ENCODE peak calls at places on chromosomes 7 and 10, in ten cellular contexts. C is stomach; S is GM23248; Q is H9; R is activated CD4-positive, alpha-beta T cell treated with anti-CD3 and anti-CD28 coated beads, Interleukin-2, amount 10 ng/mL, durations not matched to agents 7 days and 5 days; D is stimulated activated CD8-positive, alpha-beta memory T cell treated with anti-CD3 and anti-CD28 coated beads, Interleukin-12 subunit alpha, Interleukin-12 subunit beta, amount 100 ng/mL, for 1 hour; F is amniotic stem cell; L is left ventricle myocardium superior; G is nucleus accumbens; X is brain microvascular endothelial cell. O is an unnamed sample.

GRCh38 chr7:27164381-27165088 is 802 bp downstream of the HOXA9 start:
- DNase-seq in C (no peak), S (peak), Q (peak), R (no peak), D (no peak), F (no peak), L (peak), G (no peak), X (no peak), O (no peak)

GRCh38 chr10:43939939-43940810 is 291.5 kb upstream of the ZNF32 start:
- DNase-seq in C (no peak), S (no peak), Q (peak), R (no peak), D (no peak), F (no peak), L (peak), G (no peak), X (no peak), O (no peak)

GRCh38 chr7:45867471-45867870 is 5.4 kb downstream of the CCDC201 start:
- DNase-seq in C (no peak), S (no peak), Q (no peak), R (no peak), D (no peak), F (no peak), L (no peak), G (no peak), X (no peak), O (no peak)

GRCh38 chr10:21315321-21316220 is 209.9 kb downstream of the SKIDA1 start:
- DNase-seq in C (peak), S (peak), Q (peak), R (no peak), D (no peak), F (peak), L (peak), G (peak), X (peak), O (peak)

GRCh38 chr7:20188551-20188950 is 28.6 kb downstream of the MACC1 start:
- DNase-seq in C (no peak), S (no peak), Q (no peak), R (no peak), D (no peak), F (no peak), L (no peak), G (no peak), X (no peak), O (no peak)

GRCh38 chr7:50805425-50806130 is 22.9 kb upstream of the GRB10 start:
- DNase-seq in C (no peak), S (no peak), Q (no peak), R (no peak), D (no peak), F (no peak), L (no peak), G (no peak), X (no peak), O (no peak)

GRCh38 chr10:13039761-13040160 is 38.2 kb upstream of the CCDC3 start:
- DNase-seq in C (no peak), S (no peak), Q (no peak), R (no peak), D (no peak), F (no peak), L (no peak), G (no peak), X (no peak), O (no peak)

GRCh38 chr10:132078746-132079345 is 13.1 kb downstream of the JAKMIP3 start:
- DNase-seq in C (no peak), S (no peak), Q (peak), R (no peak), D (no peak), F (no peak), L (no peak), G (no peak), X (no peak), O (no peak)

GRCh38 chr10:14126697-14127440 is 203.9 kb downstream of the FRMD4A start:
- DNase-seq in C (no peak), S (peak), Q (no peak), R (no peak), D (no peak), F (no peak), L (no peak), G (no peak), X (peak), O (no peak)

GRCh38 chr10:12540341-12540781 is 191.0 kb downstream of the CAMK1D start:
- DNase-seq in C (no peak), S (peak), Q (no peak), R (no peak), D (no peak), F (no peak), L (no peak), G (no peak), X (peak), O (no peak)

GRCh38 chr10:91694170-91694794 is 61.4 kb upstream of the PPP1R3C start:
- DNase-seq in C (no peak), S (peak), Q (no peak), R (peak), D (no peak), F (peak), L (no peak), G (no peak), X (peak), O (no peak)

GRCh38 chr7:153567426-153567825 is 484.8 kb upstream of the DPP6 start:
- DNase-seq in C (no peak), S (no peak), Q (no peak), R (no peak), D (no peak), F (no peak), L (peak), G (no peak), X (no peak), O (no peak)

GRCh38 chr10:34235164-34235832 is 579.8 kb downstream of the PARD3 start:
- DNase-seq in C (no peak), S (peak), Q (no peak), R (no peak), D (no peak), F (no peak), L (no peak), G (no peak), X (peak), O (no peak)

GRCh38 chr7:76060842-76061241 is 12.9 kb downstream of the MDH2 start:
- DNase-seq in C (peak), S (no peak), Q (no peak), R (no peak), D (no peak), F (no peak), L (peak), G (no peak), X (no peak), O (no peak)

GRCh38 chr7:98254951-98255610 is 3.0 kb upstream of the TECPR1 start:
- DNase-seq in C (no peak), S (no peak), Q (no peak), R (peak), D (no peak), F (no peak), L (no peak), G (no peak), X (no peak), O (no peak)

O was measured in RWPE2.